ENCODE peak calls at places on chromosome X, in four cellular contexts. P, I, B and M are unnamed samples.

GRCh38 chrX:153381684-153382532 is 19.2 kb downstream of the PNMA6E start:
- DNase-seq in P (no peak), I (peak), B (no peak), M (peak)

GRCh38 chrX:40471965-40472648 is 108.7 kb upstream of the ATP6AP2 start:
- DNase-seq in P (peak), I (peak), B (peak), M (peak)

GRCh38 chrX:153595859-153596857 is 2.8 kb downstream of the CCNQ start:
- DNase-seq in P (no peak), I (no peak), B (no peak), M (no peak)

GRCh38 chrX:39936886-39937770 is 160.6 kb downstream of the BCOR start:
- DNase-seq in P (no peak), I (no peak), B (peak), M (no peak)

GRCh38 chrX:132271330-132271729 is 52.1 kb upstream of the RAP2C start:
- DNase-seq in P (peak), I (no peak), B (no peak), M (no peak)

GRCh38 chrX:129493643-129494042 is 29.6 kb downstream of the SMARCA1 start:
- DNase-seq in P (no peak), I (peak), B (no peak), M (no peak)

GRCh38 chrX:75131973-75132627 is 24.0 kb downstream of the ABCB7 start:
- DNase-seq in P (no peak), I (no peak), B (no peak), M (no peak)

GRCh38 chrX:139720136-139720535 is 12.2 kb upstream of the MCF2 start:
- DNase-seq in P (no peak), I (peak), B (no peak), M (peak)

GRCh38 chrX:15564981-15565579 is 35.7 kb downstream of the ACE2 start:
- DNase-seq in P (peak), I (peak), B (peak), M (peak)

GRCh38 chrX:10164879-10165278 is 8.1 kb downstream of the CLCN4 start:
- DNase-seq in P (no peak), I (no peak), B (no peak), M (no peak)

GRCh38 chrX:48468693-48469691 is 1.1 kb downstream of the SLC38A5 start:
- DNase-seq in P (no peak), I (no peak), B (no peak), M (no peak)